ENCODE peak calls at places on chromosomes 2 and 18, in five cellular contexts. T is astrocyte of the cerebellum, G is tibial artery, R is endothelial cell, C is brain microvascular endothelial cell. E is an unnamed sample.

GRCh38 chr18:45415614-45416013 is 199.7 kb upstream of the SLC14A2 start:
- DNase-seq in G (no peak), R (no peak), T (no peak), C (no peak), E (no peak)

GRCh38 chr2:54522624-54523281 is 66.6 kb downstream of the SPTBN1 start:
- DNase-seq in T (no peak), R (peak; percentile 47), G (no peak), C (peak; percentile 23), E (no peak)

GRCh38 chr2:111160758-111161157 is 40.0 kb downstream of the BCL2L11 start:
- DNase-seq in G (no peak), C (peak; percentile 86), R (no peak), T (peak; percentile 29), E (peak; percentile 64)

GRCh38 chr2:177763532-177764265 is 308.9 kb downstream of the PDE11A start:
- DNase-seq in G (peak; percentile 71), C (peak; percentile 58), T (peak; percentile 44), R (peak; percentile 87), E (no peak)

GRCh38 chr2:27772804-27773203 is 1.3 kb downstream of the MRPL33 start:
- DNase-seq in T (no peak), G (no peak), R (no peak), C (no peak), E (no peak)

GRCh38 chr18:48095726-48096125 is 165.3 kb upstream of the SMAD2 start:
- DNase-seq in G (no peak), C (no peak), T (no peak), R (no peak), E (no peak)

GRCh38 chr2:101442667-101443061 is 32.2 kb downstream of the RFX8 start:
- DNase-seq in G (no peak), R (no peak), C (peak; percentile 22), T (no peak), E (no peak)

GRCh38 chr2:50840346-50841124 is 191.4 kb downstream of the NRXN1 start:
- DNase-seq in R (no peak), G (no peak), C (no peak), T (no peak), E (peak; percentile 77)

GRCh38 chr2:170163666-170164065 is 14.3 kb upstream of the MYO3B start:
- DNase-seq in R (no peak), T (no peak), G (no peak), C (no peak), E (no peak)

GRCh38 chr18:32040936-32041335 is 22.3 kb downstream of the RNF125 start:
- DNase-seq in R (no peak), C (no peak), G (no peak), T (no peak), E (no peak)

GRCh38 chr2:138122891-138123290 is 158.6 kb downstream of the HNMT start:
- DNase-seq in R (no peak), T (no peak), C (no peak), G (no peak), E (peak; percentile 68)

GRCh38 chr2:138121769-138122661 is 157.7 kb downstream of the HNMT start:
- DNase-seq in C (no peak), R (no peak), G (no peak), T (no peak), E (peak; percentile 96)

GRCh38 chr2:138123741-138124140 is 159.5 kb downstream of the HNMT start:
- DNase-seq in T (no peak), C (no peak), G (no peak), R (no peak), E (no peak)

GRCh38 chr2:138124521-138124920 is 160.2 kb downstream of the HNMT start:
- DNase-seq in T (no peak), R (no peak), C (no peak), G (no peak), E (no peak)

DNA sequence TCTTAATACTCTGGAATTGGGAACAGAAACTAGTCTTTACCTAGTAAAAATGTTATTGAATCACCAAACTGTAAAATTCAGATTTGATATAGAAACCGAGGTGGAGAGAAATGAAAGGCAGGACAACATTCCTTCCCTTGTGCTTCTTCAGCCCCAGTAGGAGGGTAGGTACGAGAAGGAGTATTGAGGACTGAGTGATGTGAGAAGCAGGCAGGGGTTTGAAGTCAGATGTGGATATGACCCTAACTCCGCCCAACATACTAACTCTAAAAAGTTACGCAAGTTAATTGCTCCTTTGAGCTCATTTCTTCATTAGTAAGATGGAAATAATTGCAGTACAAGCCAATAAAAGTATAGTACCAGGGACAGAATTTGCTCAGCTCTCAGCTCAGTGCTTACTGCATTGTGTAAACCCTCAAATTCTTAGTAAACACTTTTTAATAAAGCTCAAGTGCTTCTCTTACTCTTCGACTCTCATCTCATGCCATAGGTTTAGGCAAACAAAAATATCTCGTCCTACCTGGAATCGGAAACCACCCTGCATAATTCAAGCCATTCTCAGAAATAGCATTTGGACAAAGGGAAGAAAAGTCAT is 161.1 kb downstream of the HNMT start:
- DNase-seq in T (no peak), R (no peak), G (no peak), C (no peak), E (no peak)
- TF ChIP-seq CTCF in T (no peak), R (no peak), G (no peak), C (no peak), E (no peak)

GRCh38 chr2:33529771-33530481 is 53.5 kb downstream of the RASGRP3 start:
- DNase-seq in T (peak; percentile 63), G (no peak), R (no peak), C (peak; percentile 90), E (peak; percentile 63)
- TF ChIP-seq CTCF in T (no peak), G (no peak), R (no peak), C (peak; percentile 32), E (no peak)

DNA sequence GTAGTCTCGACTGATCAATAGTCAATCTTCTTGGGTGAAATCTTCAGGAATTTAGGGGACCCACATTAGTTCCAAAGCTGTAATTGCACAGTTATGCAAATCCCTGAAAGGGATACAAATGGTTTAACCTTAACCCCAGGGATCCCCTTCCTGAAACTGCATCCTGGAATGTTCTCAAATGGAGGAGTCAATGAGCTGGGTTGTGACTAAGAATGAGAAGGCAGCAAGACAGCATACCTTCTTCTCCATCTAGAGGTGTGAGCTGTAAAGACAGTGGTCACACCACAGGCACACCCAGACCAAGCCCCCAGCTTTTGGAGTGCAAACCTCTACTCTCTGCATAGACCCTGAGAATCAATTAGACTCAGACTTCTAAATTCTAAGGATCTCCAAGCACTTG is 164.7 kb upstream of the MEIS1 start:
- DNase-seq in T (no peak), C (no peak), G (no peak), R (no peak), E (peak; percentile 38)
- TF ChIP-seq CTCF in T (no peak), C (no peak), G (no peak), R (no peak), E (peak; percentile 52)

DNA sequence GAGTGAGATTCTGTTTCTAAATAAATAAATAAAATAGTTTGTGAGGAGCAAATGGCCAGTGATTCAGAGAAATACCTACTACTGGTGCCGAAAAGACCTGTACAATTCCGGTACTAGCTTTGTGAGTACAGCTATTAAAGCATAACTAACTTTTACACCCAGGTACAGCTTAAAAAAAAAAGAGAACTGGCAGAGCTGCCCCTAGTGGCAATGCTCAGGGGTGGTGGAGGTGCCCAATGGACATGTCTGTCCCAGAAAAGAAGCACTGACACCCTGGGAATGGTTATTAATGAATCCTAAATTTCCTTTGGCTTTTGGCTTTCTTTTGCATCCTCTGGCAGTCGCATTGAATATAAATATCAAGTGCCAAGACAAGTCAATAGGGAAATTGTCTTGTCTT is 87.0 kb downstream of the LIPG start:
- DNase-seq in G (no peak), C (no peak), T (no peak), R (no peak), E (no peak)
- TF ChIP-seq CTCF in G (no peak), C (peak; percentile 33), T (no peak), R (peak; percentile 9), E (peak; percentile 47)

GRCh38 chr2:205995260-205995659 is 90.7 kb downstream of the INO80D start:
- DNase-seq in T (no peak), G (no peak), C (no peak), R (no peak), E (no peak)
- TF ChIP-seq CTCF in T (no peak), G (no peak), C (peak; percentile 13), R (no peak), E (peak; percentile 34)

GRCh38 chr2:60808330-60808801 is 52.3 kb downstream of the PAPOLG start:
- DNase-seq in T (no peak), G (no peak), C (no peak), R (no peak), E (no peak)

GRCh38 chr2:60806595-60806987 is 50.5 kb downstream of the PAPOLG start:
- DNase-seq in T (no peak), C (no peak), R (no peak), G (no peak), E (no peak)

GRCh38 chr2:60806988-60807681 is 51.1 kb downstream of the PAPOLG start:
- DNase-seq in T (peak; percentile 53), G (no peak), C (peak; percentile 81), R (no peak), E (no peak)

DNA sequence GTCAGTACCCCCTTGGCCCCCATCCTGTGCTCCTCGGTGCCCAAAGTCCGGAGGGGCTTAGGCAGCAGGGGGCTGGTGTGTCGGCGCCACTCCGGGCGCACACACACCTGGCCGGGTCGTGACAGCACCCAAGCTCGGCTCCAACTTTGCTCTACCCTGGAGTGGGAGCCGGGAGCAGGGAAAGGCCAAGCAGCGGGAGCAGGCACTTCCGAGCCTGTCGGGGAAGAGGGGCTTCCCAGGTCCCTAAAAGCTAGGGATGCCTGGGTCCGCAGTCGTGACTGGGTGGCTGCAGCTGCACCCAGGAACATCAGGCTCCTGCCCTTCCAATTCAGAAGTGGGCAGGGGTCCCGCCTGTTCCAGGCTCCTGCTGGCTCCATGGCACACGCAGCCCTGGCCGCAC is 48.4 kb downstream of the PAPOLG start:
- DNase-seq in T (no peak), C (no peak), R (no peak), G (no peak), E (no peak)
- TF ChIP-seq CTCF in T (no peak), C (no peak), R (no peak), G (no peak), E (no peak)

E was measured in foreskin keratinocyte.